ENCODE peak calls at places on chromosomes 16 and 17, in eight cellular contexts. J is lung; T is kidney; I is psoas muscle; L is heart left ventricle; W is CD8-positive, alpha-beta T cell; X is endothelial cell of umbilical vein; Z is heart right ventricle. E is an unnamed sample.

GRCh38 chr16:67269766-67270165 is 9.6 kb upstream of the PLEKHG4 start:
- DNase-seq in X (peak), L (no peak), I (peak), Z (no peak), T (peak), J (no peak), W (no peak), E (no peak)

GRCh38 chr16:80614908-80615696 is 74.3 kb downstream of the DYNLRB2 start:
- DNase-seq in L (no peak), J (no peak), Z (no peak), T (no peak), W (no peak), I (no peak), X (peak), E (no peak)

GRCh38 chr17:64984776-64985521 is 65.7 kb upstream of the LRRC37A3 start:
- DNase-seq in J (no peak), L (no peak), T (no peak), I (no peak), X (peak), Z (no peak), W (peak), E (peak)

GRCh38 chr17:27892866-27893769 is at the start of gene LYRM9:
- DNase-seq in T (peak), X (peak), J (peak), L (peak), Z (peak), W (peak), I (peak), E (peak)

GRCh38 chr17:5901731-5902660 is 168.2 kb upstream of the WSCD1 start:
- DNase-seq in W (no peak), I (no peak), Z (no peak), X (no peak), T (no peak), L (no peak), J (no peak), E (no peak)

GRCh38 chr17:72359274-72359673 is 238.5 kb downstream of the SOX9 start:
- DNase-seq in J (no peak), T (no peak), X (no peak), L (no peak), I (no peak), Z (no peak), W (no peak), E (no peak)

GRCh38 chr17:67575325-67575724 is 142.4 kb upstream of the NOL11 start:
- DNase-seq in Z (no peak), I (no peak), X (no peak), T (peak), J (no peak), L (no peak), W (no peak), E (no peak)

GRCh38 chr16:57871457-57871856 is 69.2 kb upstream of the KIFC3 start:
- DNase-seq in L (no peak), I (no peak), W (no peak), Z (no peak), T (no peak), J (no peak), X (peak), E (no peak)

GRCh38 chr17:28327031-28327607 is 8.1 kb downstream of the TMEM97 start:
- DNase-seq in L (no peak), T (no peak), X (no peak), Z (no peak), I (no peak), J (no peak), W (no peak), E (no peak)

GRCh38 chr17:36117505-36118382 is 14.1 kb downstream of the CCL4 start:
- DNase-seq in X (no peak), J (no peak), W (no peak), L (no peak), T (no peak), Z (no peak), I (no peak), E (no peak)

GRCh38 chr16:51148674-51149228 is 2.3 kb downstream of the SALL1 start:
- DNase-seq in J (no peak), L (no peak), X (no peak), W (no peak), Z (no peak), I (no peak), T (no peak), E (no peak)

GRCh38 chr17:51947160-51947559 is 211.4 kb downstream of the CA10 start:
- DNase-seq in J (no peak), T (no peak), I (no peak), W (no peak), L (no peak), X (no peak), Z (no peak), E (no peak)

GRCh38 chr16:53014287-53014686 is 38.4 kb downstream of the CHD9NB start:
- DNase-seq in T (no peak), J (no peak), X (no peak), L (no peak), W (no peak), I (no peak), Z (no peak), E (no peak)

GRCh38 chr17:77002103-77003045 is 134.2 kb downstream of the MGAT5B start:
- DNase-seq in J (no peak), W (no peak), L (no peak), T (no peak), X (no peak), I (no peak), Z (no peak), E (no peak)

GRCh38 chr17:82520041-82520910 is 744 bp downstream of the FOXK2 start:
- DNase-seq in T (peak), I (peak), J (no peak), X (no peak), W (peak), Z (peak), L (peak), E (peak)

GRCh38 chr17:75842963-75843576 is 1.1 kb downstream of the UNC13D start:
- DNase-seq in Z (no peak), W (peak), X (no peak), J (no peak), T (no peak), L (no peak), I (no peak), E (no peak)

GRCh38 chr17:8662076-8662831 is 31.7 kb upstream of the MYH10 start:
- DNase-seq in W (no peak), L (no peak), Z (no peak), I (no peak), X (no peak), J (no peak), T (no peak), E (no peak)

GRCh38 chr17:8664426-8665105 is 34.0 kb upstream of the MYH10 start:
- DNase-seq in W (no peak), I (no peak), Z (no peak), T (no peak), X (no peak), J (no peak), L (no peak), E (no peak)

GRCh38 chr17:8668181-8668740 is 37.7 kb upstream of the MYH10 start:
- DNase-seq in Z (no peak), J (no peak), X (peak), T (no peak), I (no peak), W (no peak), L (no peak), E (no peak)

GRCh38 chr17:8662973-8663372 is 32.4 kb upstream of the MYH10 start:
- DNase-seq in Z (no peak), L (no peak), W (no peak), T (no peak), X (no peak), I (no peak), J (no peak), E (no peak)

GRCh38 chr17:8665681-8666080 is 35.2 kb upstream of the MYH10 start:
- DNase-seq in W (no peak), L (no peak), I (no peak), J (no peak), Z (no peak), T (peak), X (no peak), E (no peak)
- H3K27ac ChIP-seq in W (no peak), L (no peak), I (no peak), J (no peak), Z (no peak), T (peak), X (no peak), E (no peak)

DNA sequence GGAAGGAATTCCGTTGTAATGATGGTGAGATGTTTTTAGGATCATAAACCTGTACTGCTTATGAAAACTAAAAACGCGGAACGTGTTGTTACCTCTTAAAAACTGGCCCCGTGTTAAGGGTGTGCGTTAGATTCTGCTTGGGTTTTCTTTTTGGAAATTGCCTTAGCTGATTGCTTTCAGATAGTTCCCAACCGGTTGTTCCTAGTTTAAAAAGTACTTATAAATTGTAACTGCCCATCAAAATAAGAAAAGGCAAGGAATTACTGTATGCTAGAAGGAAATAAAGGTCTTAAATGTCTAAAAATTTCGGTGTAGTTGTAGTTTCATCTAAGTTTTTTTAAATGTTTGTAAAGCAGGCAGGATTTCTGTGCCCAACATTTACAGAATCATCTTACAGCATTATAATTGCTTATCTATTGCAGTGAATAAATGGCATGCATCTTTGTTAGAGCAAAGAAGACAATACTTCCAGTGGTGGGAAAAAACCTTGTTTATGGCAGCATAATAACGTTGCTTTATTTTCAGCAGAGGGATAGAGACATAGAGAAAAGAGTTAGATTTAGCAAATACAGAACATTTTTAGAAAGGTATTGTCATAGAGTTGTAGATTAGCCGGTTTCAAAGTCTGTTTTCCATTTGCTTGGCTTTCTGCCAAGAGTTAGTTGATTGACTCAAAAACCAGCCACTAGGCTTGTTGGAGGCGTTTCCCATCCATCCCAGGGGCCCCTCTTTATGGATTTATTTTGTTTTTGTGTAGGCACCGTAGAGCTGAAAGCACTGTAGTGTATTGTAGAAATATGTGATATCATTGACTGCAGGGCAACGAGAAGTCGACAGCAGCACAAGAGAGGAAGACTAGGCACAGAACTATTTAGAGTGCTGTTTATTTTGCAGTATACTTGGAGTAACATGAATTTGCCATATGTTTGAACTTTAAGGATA is 1.7 kb downstream of the PPM1D start:
- DNase-seq in L (peak), Z (peak), I (no peak), J (peak), X (peak), W (peak), T (no peak), E (peak)
- TF ChIP-seq CTCF in L (peak), Z (peak), I (no peak), J (no peak), X (no peak), W (no peak), T (no peak), E (no peak)

GRCh38 chr16:15607700-15608396 is 35.1 kb downstream of the MARF1 start:
- DNase-seq in X (no peak), Z (peak), I (peak), T (no peak), J (no peak), W (no peak), L (peak), E (no peak)
- H3K27ac ChIP-seq in X (no peak), Z (peak), I (peak), T (no peak), J (peak), W (no peak), L (peak), E (peak)

DNA sequence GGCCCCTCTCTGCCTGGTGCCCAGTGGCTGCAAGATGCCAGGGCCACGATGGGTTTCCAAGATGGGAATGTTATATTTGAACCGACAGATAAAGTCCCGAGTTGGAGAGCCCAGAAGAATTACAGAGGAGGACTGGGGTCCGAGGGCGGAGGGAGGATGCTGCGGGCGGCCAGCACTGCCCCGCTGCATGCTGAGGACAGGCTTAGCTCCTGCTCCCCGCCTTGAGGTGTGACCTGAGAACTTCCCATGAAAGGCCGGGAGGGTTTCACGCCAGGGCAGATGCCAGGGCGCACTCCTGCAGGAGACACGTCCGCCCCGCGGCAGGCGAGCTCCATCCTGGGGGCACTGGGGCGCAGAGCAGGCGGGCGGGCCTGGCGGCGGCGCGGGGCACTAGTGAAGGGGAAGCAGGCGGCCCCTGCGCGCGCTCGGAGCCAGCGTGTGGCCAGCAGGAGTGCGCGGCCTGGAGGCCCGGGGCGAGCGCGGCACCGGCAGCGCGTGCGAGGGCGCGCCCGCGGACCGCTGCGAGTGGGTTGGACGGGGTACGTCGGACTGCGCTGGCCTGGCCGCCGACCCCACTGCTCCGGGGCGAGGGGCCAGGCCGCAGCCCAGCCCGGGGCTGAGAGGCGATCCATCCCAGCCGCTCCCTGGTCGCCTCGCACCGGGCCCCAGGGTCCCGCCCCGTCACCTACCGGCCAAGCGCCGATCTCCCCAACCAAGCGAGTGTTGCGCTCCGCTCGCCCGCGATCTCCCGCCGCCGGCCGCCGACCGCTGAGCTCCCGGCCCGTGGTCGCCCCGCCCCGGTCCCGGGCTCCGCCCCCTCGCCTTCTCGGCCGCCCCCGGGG is at the start of gene MAP3K14:
- DNase-seq in L (peak), J (peak), T (peak), Z (peak), W (peak), X (peak), I (peak), E (peak)
- TF ChIP-seq CTCF in L (peak), J (no peak), T (peak), Z (peak), W (peak), X (no peak), I (no peak), E (peak)

GRCh38 chr17:802481-802880 is 20.3 kb downstream of the MRM3 start:
- DNase-seq in W (no peak), T (no peak), Z (no peak), J (no peak), I (peak), L (no peak), X (no peak), E (no peak)
- H3K27ac ChIP-seq in W (no peak), T (no peak), Z (no peak), J (no peak), I (peak), L (no peak), X (no peak), E (no peak)